ENCODE peak calls at places on chromosomes 12 and 14, in six cellular contexts. D, V, L, F, G and E are unnamed samples.

GRCh38 chr12:126483145-126484068 is 1418.2 kb downstream of the AACS start:
- DNase-seq in G (no peak), F (no peak), V (no peak), L (peak; percentile 3), D (peak; percentile 48), E (no peak)

GRCh38 chr14:93959239-93960107 is 16.9 kb downstream of the ASB2 start:
- DNase-seq in V (peak; percentile 86), D (peak; percentile 95), L (no peak), F (no peak), G (peak; percentile 77), E (peak; percentile 99)

GRCh38 chr12:112535017-112535416 is 116.3 kb downstream of the PTPN11 start:
- DNase-seq in L (no peak), V (no peak), D (no peak), G (no peak), F (no peak), E (no peak)

GRCh38 chr14:76985021-76985420 is 43.5 kb downstream of the IRF2BPL start:
- DNase-seq in L (no peak), G (no peak), F (no peak), V (no peak), D (no peak), E (no peak)

GRCh38 chr12:48889679-48890078 is 24.0 kb upstream of the RND1 start:
- DNase-seq in L (no peak), F (no peak), G (no peak), V (no peak), D (no peak), E (no peak)

GRCh38 chr12:66942741-66943465 is 264.0 kb upstream of the GRIP1 start:
- DNase-seq in D (no peak), G (no peak), L (peak; percentile 62), F (no peak), V (no peak), E (no peak)

GRCh38 chr12:87801860-87802720 is 227.1 kb downstream of the C12orf50 start:
- DNase-seq in F (no peak), L (no peak), D (peak; percentile 47), G (no peak), V (no peak), E (no peak)

GRCh38 chr12:120225852-120226640 is 25.1 kb upstream of the RPLP0 start:
- DNase-seq in L (no peak), D (no peak), F (no peak), G (peak; percentile 22), V (peak; percentile 9), E (no peak)

GRCh38 chr14:32298346-32298745 is 30.8 kb upstream of the AKAP6 start:
- DNase-seq in G (no peak), F (no peak), L (no peak), V (no peak), D (peak; percentile 19), E (no peak)

GRCh38 chr14:76720382-76720813 is 40.9 kb upstream of the VASH1 start:
- DNase-seq in D (no peak), V (no peak), G (peak; percentile 83), L (peak; percentile 36), F (peak; percentile 54), E (no peak)

GRCh38 chr14:24943024-24943423 is 106.9 kb downstream of the STXBP6 start:
- DNase-seq in V (no peak), D (peak; percentile 83), L (peak; percentile 49), F (peak; percentile 61), G (peak; percentile 59), E (no peak)

GRCh38 chr12:25694072-25694471 is 141.0 kb upstream of the LMNTD1 start:
- DNase-seq in L (no peak), G (no peak), F (peak; percentile 68), V (no peak), D (peak; percentile 95), E (no peak)

GRCh38 chr12:86349196-86349595 is 93.0 kb upstream of the MGAT4C start:
- DNase-seq in L (no peak), G (no peak), D (no peak), V (no peak), F (no peak), E (no peak)

GRCh38 chr12:114687269-114687605 is 3.3 kb upstream of the TBX3 start:
- DNase-seq in G (no peak), F (no peak), D (no peak), V (no peak), L (peak; percentile 69), E (no peak)

GRCh38 chr12:6430124-6430989 is 14.4 kb upstream of the CD27 start:
- DNase-seq in D (peak; percentile 100), V (no peak), G (peak; percentile 89), F (peak; percentile 87), L (no peak), E (peak; percentile 92)

GRCh38 chr12:74846116-74846515 is 308.5 kb downstream of the ATXN7L3B start:
- DNase-seq in F (no peak), D (no peak), V (no peak), G (no peak), L (no peak), E (no peak)

GRCh38 chr12:108855284-108856169 is 1.9 kb downstream of the SSH1 start:
- DNase-seq in D (no peak), G (no peak), F (no peak), L (no peak), V (no peak), E (no peak)

GRCh38 chr12:52277486-52278245 is 3.2 kb downstream of the KRT86 start:
- DNase-seq in D (no peak), F (no peak), L (no peak), V (no peak), G (no peak), E (no peak)

GRCh38 chr14:94021416-94022157 is 4.6 kb upstream of the OTUB2 start:
- DNase-seq in V (no peak), D (no peak), G (no peak), F (no peak), L (no peak), E (no peak)

GRCh38 chr14:104975481-104976197 is 2.5 kb downstream of the AHNAK2 start:
- DNase-seq in F (no peak), G (no peak), V (no peak), D (no peak), L (peak; percentile 71), E (peak; percentile 77)

GRCh38 chr14:104977681-104978647 is at the start of gene AHNAK2:
- DNase-seq in L (peak; percentile 96), F (no peak), G (peak; percentile 85), D (peak; percentile 90), V (peak; percentile 53), E (peak; percentile 92)

GRCh38 chr14:104978774-104979691 is 859 bp upstream of the AHNAK2 start:
- DNase-seq in F (no peak), G (no peak), D (no peak), V (no peak), L (peak; percentile 40), E (peak; percentile 72)

GRCh38 chr14:104976198-104977007 is 1.8 kb downstream of the AHNAK2 start:
- DNase-seq in V (peak; percentile 92), G (peak; percentile 86), D (peak; percentile 88), L (peak; percentile 85), F (peak; percentile 73), E (peak; percentile 97)

DNA sequence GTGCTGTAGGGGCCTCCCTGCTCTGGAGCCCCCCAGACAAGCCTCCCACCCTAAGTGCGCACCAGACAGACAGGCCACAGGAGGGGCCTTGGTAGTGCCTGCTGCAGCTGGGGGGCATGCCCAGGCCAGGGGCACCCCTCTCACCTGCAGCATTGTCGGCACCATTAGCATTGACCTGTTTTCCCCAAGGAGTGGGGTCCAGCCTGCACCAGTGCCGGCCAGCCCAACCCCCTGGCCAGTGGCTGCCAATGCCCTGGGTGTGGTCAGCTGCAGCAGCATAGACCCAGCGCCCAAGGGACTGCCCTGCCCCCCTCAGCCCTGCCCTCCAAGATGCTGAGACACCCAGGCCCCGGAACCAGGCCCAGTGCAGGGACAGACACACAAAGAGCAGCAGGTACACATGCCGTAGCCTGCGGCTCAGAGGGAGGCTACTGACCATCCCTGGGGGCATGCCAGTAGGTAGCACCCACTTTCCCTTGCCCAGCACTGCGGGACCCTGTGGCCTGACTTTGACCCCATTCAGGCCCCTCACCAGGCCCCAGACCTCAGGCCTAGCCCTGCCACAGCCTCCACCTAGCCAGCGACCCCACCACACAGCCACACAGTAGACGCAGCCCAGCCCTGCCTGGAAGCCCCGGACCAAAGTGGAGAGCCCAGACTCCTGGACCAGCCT is 1.0 kb downstream of the AHNAK2 start:
- DNase-seq in L (no peak), D (no peak), F (no peak), G (no peak), V (no peak), E (peak; percentile 78)
- H3K4me3 ChIP-seq in L (peak overlapping the region; percentile 59), D (peak overlapping the region; percentile 68), F (peak overlapping the region; percentile 33), G (peak overlapping the region; percentile 69), V (peak overlapping the region; percentile 48), E (peak overlapping the region; percentile 54)

DNA sequence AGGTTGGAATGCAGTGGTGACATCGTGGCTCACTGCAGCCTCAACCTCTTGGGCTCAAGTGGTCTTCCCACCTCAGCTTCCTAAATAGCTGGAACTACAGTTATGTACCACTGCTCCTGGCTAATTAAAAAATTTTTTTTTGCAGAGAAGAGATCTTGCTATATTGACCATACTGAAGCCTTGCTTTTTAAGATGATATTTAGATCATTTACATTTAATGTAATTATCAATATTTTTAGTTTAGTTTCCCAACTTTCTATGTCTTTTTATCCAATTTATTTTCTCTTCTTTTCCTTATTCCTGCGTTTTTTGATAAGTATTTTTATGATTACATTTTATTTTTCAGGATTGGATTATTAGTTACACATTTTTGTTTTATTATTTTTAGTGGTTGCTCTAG is 340.1 kb downstream of the APAF1 start:
- DNase-seq in G (no peak), L (no peak), D (no peak), V (no peak), F (no peak), E (no peak)
- H3K27ac ChIP-seq in G (no peak overlapping the region), L (no peak overlapping the region), D (no peak overlapping the region), V (no peak overlapping the region), F (no peak overlapping the region), E (no peak overlapping the region)

DNA sequence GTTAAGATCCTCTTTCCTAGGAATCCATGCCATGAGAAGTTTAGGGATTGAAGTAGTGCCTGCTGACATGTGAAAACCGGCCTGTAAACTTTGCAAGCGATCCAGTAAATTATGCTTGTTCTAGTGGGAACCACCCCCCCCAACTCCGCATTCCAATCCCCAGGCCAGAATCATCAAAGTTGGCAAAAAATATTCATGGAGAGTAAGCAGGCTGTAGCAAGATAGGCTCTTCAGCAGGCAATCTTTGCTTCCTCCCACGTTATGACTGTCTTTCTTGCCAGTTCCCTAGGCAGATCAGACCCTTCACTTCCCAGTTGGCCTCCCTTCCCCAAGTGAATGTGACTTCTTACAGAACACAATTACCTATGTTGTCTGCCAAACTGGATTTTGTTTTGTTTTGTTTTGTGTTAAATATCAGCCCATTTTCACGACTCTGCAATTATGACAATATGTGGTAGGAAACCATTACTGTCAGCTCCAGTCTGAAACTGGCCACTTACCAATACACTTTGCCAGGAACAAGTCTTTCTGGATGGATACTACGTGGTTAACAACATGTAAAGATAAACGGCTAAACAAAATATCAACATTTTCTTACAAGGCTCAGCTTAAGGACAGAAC is 1.1 kb upstream of the PTGER2 start:
- DNase-seq in F (no peak), V (no peak), L (no peak), G (no peak), D (peak; percentile 35), E (no peak)
- H3K4me1 ChIP-seq in F (peaks cover 10% of the 10 kb centered on the region), V (peaks cover 56% of the 10 kb centered on the region), L (peaks cover 11% of the 10 kb centered on the region), G (no peaks in the 10 kb centered on the region), D (peaks cover 13% of the 10 kb centered on the region), E (no peaks in the 10 kb centered on the region)

DNA sequence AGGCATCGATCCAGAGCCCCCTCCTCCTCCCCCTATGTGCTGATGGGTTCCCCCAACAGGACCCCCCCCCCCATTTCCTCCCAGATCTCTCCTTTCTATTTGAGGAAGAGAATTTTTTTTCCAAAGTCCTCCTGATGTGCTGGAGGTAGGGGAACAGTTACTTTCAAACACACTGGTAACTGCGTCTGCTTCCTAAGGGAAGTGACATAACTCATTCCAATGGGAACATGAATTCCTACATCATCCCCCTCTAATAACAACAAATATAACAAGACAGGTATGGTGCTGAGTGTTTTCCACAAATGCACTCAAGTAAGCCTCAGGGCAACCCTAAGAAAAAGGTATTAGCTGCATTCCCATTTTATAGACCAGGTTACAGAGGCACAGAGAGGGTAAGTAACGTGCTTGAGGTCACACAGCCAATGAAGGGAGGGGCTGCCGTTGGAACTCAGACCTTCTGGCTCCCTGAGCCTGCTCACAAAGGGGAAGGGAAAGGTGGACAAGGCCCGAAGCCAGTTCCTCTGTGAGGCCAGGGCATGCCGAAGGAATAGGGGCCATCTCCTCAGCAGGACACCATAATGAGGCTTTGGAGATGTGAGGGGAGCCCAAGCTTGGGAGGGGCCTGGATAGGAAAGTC is 121.1 kb upstream of the NCOR2 start:
- DNase-seq in G (no peak), F (no peak), D (no peak), V (no peak), L (no peak), E (no peak)
- H3K4me3 ChIP-seq in G (no peak overlapping the region), F (no peak overlapping the region), D (no peak overlapping the region), V (no peak overlapping the region), L (no peak overlapping the region), E (no peak overlapping the region)